ENCODE peak calls at places on chromosomes 7 and 10, in nine cellular contexts. M is NCI-H1105 treated with DMSO at 0.1 percent for 48 hours, R is OCI-LY7, E is GM20000, J is NCI-H2171 treated with DMSO at 0.1 percent for 48 hours, K is H9, W is A673, U is IMR-90, Z is endothelial cell. C is an unnamed sample.

GRCh38 chr10:12608761-12609160 is 259.4 kb downstream of the CAMK1D start:
- DNase-seq in J (no peak), R (no peak), Z (no peak), K (no peak), W (no peak), U (no peak), M (no peak), E (no peak), C (no peak)

GRCh38 chr10:95788830-95789229 is 32.9 kb downstream of the ENTPD1 start:
- DNase-seq in U (peak; percentile 85), K (no peak), R (no peak), E (no peak), W (no peak), J (no peak), Z (no peak), M (no peak), C (no peak)

GRCh38 chr10:131980757-131981428 is 830 bp downstream of the BNIP3 start:
- DNase-seq in K (peak; percentile 70), Z (no peak), M (no peak), R (no peak), E (peak; percentile 59), J (no peak), W (no peak), U (no peak), C (peak; percentile 57)

GRCh38 chr10:85967594-85967993 is 399.0 kb downstream of the GRID1 start:
- DNase-seq in E (no peak), M (no peak), R (no peak), J (no peak), K (no peak), Z (no peak), W (no peak), U (no peak), C (no peak)

GRCh38 chr7:36717596-36717995 is 6.7 kb downstream of the AOAH start:
- DNase-seq in U (no peak), J (no peak), R (no peak), E (no peak), W (no peak), Z (no peak), K (no peak), M (no peak), C (no peak)

GRCh38 chr10:17352583-17352982 is 101.8 kb downstream of the ST8SIA6 start:
- DNase-seq in U (no peak), Z (no peak), M (no peak), R (no peak), W (no peak), E (no peak), K (no peak), J (no peak), C (no peak)

GRCh38 chr7:120273476-120273975 is 551 bp downstream of the KCND2 start:
- DNase-seq in U (no peak), K (peak; percentile 70), M (peak; percentile 87), W (peak; percentile 7), Z (peak; percentile 38), E (peak; percentile 79), J (peak; percentile 53), R (no peak), C (peak; percentile 66)

GRCh38 chr7:212754-213153 is 20.4 kb downstream of the FAM20C start:
- DNase-seq in Z (no peak), E (no peak), W (no peak), K (no peak), R (no peak), U (no peak), M (no peak), J (no peak), C (no peak)

GRCh38 chr10:132860527-132860926 is 74.6 kb upstream of the NKX6-2 start:
- DNase-seq in E (no peak), U (no peak), R (no peak), J (no peak), K (peak; percentile 38), M (no peak), Z (no peak), W (no peak), C (no peak)

GRCh38 chr7:99407849-99408346 is 499 bp downstream of the PDAP1 start:
- DNase-seq in K (no peak), M (peak; percentile 28), J (peak; percentile 49), Z (peak; percentile 24), E (no peak), R (peak; percentile 33), W (peak; percentile 37), U (peak; percentile 86), C (no peak)

GRCh38 chr7:7208524-7208923 is 26.2 kb downstream of the C1GALT1 start:
- DNase-seq in Z (no peak), R (no peak), K (peak; percentile 68), J (no peak), E (no peak), W (no peak), U (no peak), M (no peak), C (no peak)

GRCh38 chr10:35133586-35133985 is 6.9 kb downstream of the CREM start:
- DNase-seq in K (no peak), U (no peak), E (no peak), W (no peak), R (no peak), M (no peak), J (no peak), Z (no peak), C (no peak)

GRCh38 chr7:3037259-3037658 is 6.4 kb downstream of the CARD11 start:
- DNase-seq in M (no peak), Z (no peak), W (no peak), E (no peak), J (no peak), K (no peak), U (no peak), R (peak; percentile 20), C (no peak)

GRCh38 chr7:131076711-131077170 is 250.9 kb upstream of the MKLN1 start:
- DNase-seq in J (no peak), K (no peak), U (peak; percentile 70), M (no peak), R (no peak), E (no peak), W (no peak), Z (no peak), C (no peak)

GRCh38 chr10:5915451-5915850 is 25.4 kb downstream of the FBH1 start:
- DNase-seq in U (no peak), K (no peak), E (no peak), Z (no peak), R (no peak), W (no peak), J (no peak), M (no peak), C (no peak)

GRCh38 chr7:147981072-147981813 is 609.3 kb upstream of the C7orf33 start:
- DNase-seq in Z (no peak), R (no peak), K (no peak), U (no peak), E (no peak), W (no peak), J (no peak), M (no peak), C (no peak)

C was measured in ecto neural progenitor cell.